ENCODE peak calls at places on chromosomes 11 and 22, in six cellular contexts. Q is astrocyte; V is CD4-positive, alpha-beta memory T cell; F is heart left ventricle; D is tibial artery; J is aorta. O is an unnamed sample. For H3K9me3, the result is how much of the 10 kb centered on the place peaks cover.

GRCh38 chr11:68343761-68344256 is 31.4 kb downstream of the LRP5 start:
- DNase-seq in Q (no peak), V (no peak), F (no peak), D (no peak), J (no peak), O (peak)

GRCh38 chr22:29470159-29470855 is 9.7 kb upstream of the NEFH start:
- DNase-seq in Q (no peak), V (peak), F (peak), D (no peak), J (peak), O (peak)

GRCh38 chr11:11411401-11411985 is 58.4 kb upstream of the CSNK2A3 start:
- DNase-seq in Q (no peak), V (no peak), F (no peak), D (no peak), J (no peak), O (no peak)

GRCh38 chr11:7493670-7494069 is 8.4 kb downstream of the OLFML1 start:
- DNase-seq in Q (no peak), V (no peak), F (no peak), D (no peak), J (no peak), O (no peak)

GRCh38 chr22:22195265-22196017 is 49.1 kb upstream of the VPREB1 start:
- DNase-seq in Q (peak), V (peak), F (peak), D (peak), J (peak), O (peak)

GRCh38 chr22:30855677-30856518 is 112.7 kb downstream of the MORC2 start:
- DNase-seq in Q (no peak), V (no peak), F (no peak), D (no peak), J (no peak), O (peak)

GRCh38 chr11:66845143-66845875 is 2.1 kb downstream of the RCE1 start:
- DNase-seq in Q (no peak), V (no peak), F (no peak), D (no peak), J (no peak), O (peak)

GRCh38 chr22:49300951-49301397 is 526.7 kb downstream of the BRD1 start:
- DNase-seq in Q (no peak), V (no peak), F (no peak), D (peak), J (no peak), O (peak)

GRCh38 chr11:126149759-126150236 is 61.7 kb downstream of the RPUSD4 start:
- DNase-seq in Q (no peak), V (no peak), F (no peak), D (no peak), J (no peak), O (no peak)

GRCh38 chr22:20660441-20661054 is 113.4 kb upstream of the SERPIND1 start:
- DNase-seq in Q (no peak), V (no peak), F (no peak), D (no peak), J (no peak), O (no peak)

GRCh38 chr22:20658433-20659222 is 115.3 kb upstream of the SERPIND1 start:
- DNase-seq in Q (no peak), V (no peak), F (no peak), D (no peak), J (no peak), O (no peak)

GRCh38 chr22:20659258-20659657 is 114.7 kb upstream of the SERPIND1 start:
- DNase-seq in Q (no peak), V (no peak), F (no peak), D (no peak), J (no peak), O (no peak)

GRCh38 chr22:20661473-20661872 is 112.4 kb upstream of the SERPIND1 start:
- DNase-seq in Q (no peak), V (no peak), F (no peak), D (no peak), J (no peak), O (no peak)

DNA sequence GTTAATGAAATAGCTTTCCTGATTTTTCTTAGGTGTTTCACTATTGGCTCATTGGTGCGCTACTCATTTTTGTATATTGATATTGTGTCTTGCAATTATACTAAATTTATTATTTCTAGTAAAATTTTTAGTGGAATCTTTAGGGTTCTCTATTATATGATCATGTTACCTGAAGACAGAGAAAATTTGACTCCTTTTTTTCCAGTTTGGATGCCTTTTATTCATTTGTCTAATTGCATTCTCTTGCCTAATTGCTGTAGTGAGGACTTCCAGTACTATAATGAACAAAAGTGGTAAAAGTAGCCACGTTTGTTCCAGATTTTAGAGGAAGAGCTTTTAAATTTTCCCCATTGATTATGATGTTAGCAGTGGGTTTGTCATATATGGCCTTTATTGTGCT is 114.0 kb upstream of the SERPIND1 start:
- DNase-seq in Q (no peak), V (no peak), F (no peak), D (no peak), J (no peak), O (no peak)
- H3K4me3 ChIP-seq in Q (no peak), V (no peak), F (no peak), D (no peak), J (no peak), O (no peak)

GRCh38 chr11:1409108-1409851 is 19.5 kb downstream of the BRSK2 start:
- DNase-seq in Q (no peak), V (no peak), F (no peak), D (no peak), J (no peak), O (no peak)

GRCh38 chr11:1406571-1407485 is 17.1 kb downstream of the BRSK2 start:
- DNase-seq in Q (no peak), V (no peak), F (no peak), D (no peak), J (no peak), O (no peak)

GRCh38 chr11:1405186-1406020 is 15.7 kb downstream of the BRSK2 start:
- DNase-seq in Q (no peak), V (no peak), F (no peak), D (no peak), J (no peak), O (no peak)

GRCh38 chr11:1408346-1408745 is 18.6 kb downstream of the BRSK2 start:
- DNase-seq in Q (no peak), V (no peak), F (no peak), D (no peak), J (no peak), O (no peak)

GRCh38 chr11:1407668-1408067 is 17.9 kb downstream of the BRSK2 start:
- DNase-seq in Q (no peak), V (no peak), F (no peak), D (no peak), J (no peak), O (no peak)
- H3K27ac ChIP-seq in Q (no peak), V (no peak), F (no peak), D (no peak), J (no peak), O (no peak)

GRCh38 chr22:47738472-47739013 is 976.1 kb downstream of the TBC1D22A start:
- DNase-seq in Q (no peak), V (no peak), F (no peak), D (no peak), J (no peak), O (no peak)
- H3K9me3 ChIP-seq in Q (under half), V (under half), F (under half), D (under half), J (under half), O (under half)

GRCh38 chr11:57647368-57647767 is 2.3 kb downstream of the YPEL4 start:
- DNase-seq in Q (no peak), V (no peak), F (no peak), D (no peak), J (no peak), O (no peak)
- H3K4me3 ChIP-seq in Q (no peak), V (no peak), F (no peak), D (no peak), J (no peak), O (no peak)